ENCODE peak calls at places on chromosome 17, in six cellular contexts. N is transverse colon; V is stomach; P is cardiac muscle cell; X is left ventricle myocardium inferior; K is CD4-positive, alpha-beta memory T cell. R is an unnamed sample. For H3K4me1, the result is how much of the 10 kb centered on the place peaks cover.

GRCh38 chr17:79038545-79039135 is 14.7 kb downstream of the C1QTNF1 start:
- DNase-seq in N (no peak), V (no peak), P (peak), X (no peak), K (no peak), R (no peak)

GRCh38 chr17:66506641-66507040 is 204.2 kb downstream of the PRKCA start:
- DNase-seq in N (no peak), V (no peak), P (no peak), X (no peak), K (no peak), R (no peak)

GRCh38 chr17:19533718-19534561 is at the start of gene SLC47A1:
- DNase-seq in N (peak), V (no peak), P (peak), X (peak), K (no peak), R (no peak)

GRCh38 chr17:21278304-21279197 is 6.0 kb upstream of the MAP2K3 start:
- DNase-seq in N (peak), V (peak), P (peak), X (peak), K (peak), R (peak)

GRCh38 chr17:77049440-77049839 is 91.3 kb upstream of the SEC14L1 start:
- DNase-seq in N (no peak), V (no peak), P (no peak), X (no peak), K (no peak), R (no peak)

GRCh38 chr17:67629963-67630320 is 87.8 kb upstream of the NOL11 start:
- DNase-seq in N (no peak), V (no peak), P (peak), X (no peak), K (no peak), R (no peak)

GRCh38 chr17:78736526-78737079 is 45.5 kb downstream of the CYTH1 start:
- DNase-seq in N (peak), V (peak), P (no peak), X (peak), K (peak), R (peak)

GRCh38 chr17:57862990-57863667 is 13.3 kb upstream of the MRPS23 start:
- DNase-seq in N (no peak), V (no peak), P (no peak), X (no peak), K (no peak), R (no peak)

GRCh38 chr17:38598536-38598935 is 7.2 kb downstream of the SRCIN1 start:
- DNase-seq in N (peak), V (peak), P (peak), X (no peak), K (no peak), R (peak)

GRCh38 chr17:80069886-80070177 is 31.5 kb upstream of the GAA start:
- DNase-seq in N (no peak), V (no peak), P (peak), X (no peak), K (no peak), R (no peak)

GRCh38 chr17:75832652-75833400 is 11.4 kb downstream of the UNC13D start:
- DNase-seq in N (no peak), V (no peak), P (no peak), X (no peak), K (peak), R (no peak)

GRCh38 chr17:45384047-45384799 is 48.4 kb downstream of the ARHGAP27 start:
- DNase-seq in N (no peak), V (no peak), P (peak), X (no peak), K (no peak), R (no peak)

GRCh38 chr17:50560185-50560824 is at the start of gene CACNA1G:
- DNase-seq in N (peak), V (peak), P (peak), X (peak), K (peak), R (peak)

GRCh38 chr17:7419833-7420610 is at the start of gene SPEM1:
- DNase-seq in N (no peak), V (no peak), P (no peak), X (no peak), K (no peak), R (no peak)

GRCh38 chr17:56171186-56171959 is 18.1 kb downstream of the ANKFN1 start:
- DNase-seq in N (no peak), V (no peak), P (no peak), X (no peak), K (no peak), R (no peak)

GRCh38 chr17:7225711-7226331 is 6.1 kb downstream of the ACADVL start:
- DNase-seq in N (no peak), V (no peak), P (no peak), X (no peak), K (peak), R (no peak)

GRCh38 chr17:81042606-81043005 is 7.7 kb downstream of the BAIAP2 start:
- DNase-seq in N (no peak), V (no peak), P (no peak), X (no peak), K (no peak), R (no peak)

GRCh38 chr17:19645608-19646250 is 2.8 kb upstream of the ALDH3A2 start:
- DNase-seq in N (peak), V (no peak), P (peak), X (no peak), K (peak), R (peak)

GRCh38 chr17:46826116-46826515 is 7.6 kb upstream of the WNT3 start:
- DNase-seq in N (no peak), V (no peak), P (no peak), X (no peak), K (no peak), R (no peak)

GRCh38 chr17:75872434-75873351 is 5.7 kb downstream of the TRIM47 start:
- DNase-seq in N (peak), V (peak), P (peak), X (peak), K (peak), R (peak)

GRCh38 chr17:71213936-71214335 is 906.9 kb upstream of the SOX9 start:
- DNase-seq in N (no peak), V (no peak), P (no peak), X (no peak), K (no peak), R (no peak)

GRCh38 chr17:73387746-73388577 is 76.2 kb upstream of the CDC42EP4 start:
- DNase-seq in N (no peak), V (no peak), P (no peak), X (no peak), K (no peak), R (no peak)

GRCh38 chr17:14302421-14303099 is 1.7 kb downstream of the HS3ST3B1 start:
- DNase-seq in N (peak), V (peak), P (peak), X (peak), K (peak), R (peak)

GRCh38 chr17:73650147-73650546 is 5.9 kb upstream of the SDK2 start:
- DNase-seq in N (peak), V (no peak), P (peak), X (no peak), K (no peak), R (no peak)

GRCh38 chr17:6677946-6678345 is 26.4 kb downstream of the C17orf100 start:
- DNase-seq in N (no peak), V (no peak), P (no peak), X (no peak), K (no peak), R (no peak)

GRCh38 chr17:75853410-75853809 is 1.7 kb downstream of the WBP2 start:
- DNase-seq in N (no peak), V (no peak), P (no peak), X (no peak), K (no peak), R (no peak)

GRCh38 chr17:27860971-27861669 is 32.0 kb downstream of the LYRM9 start:
- DNase-seq in N (no peak), V (no peak), P (no peak), X (no peak), K (no peak), R (peak)

GRCh38 chr17:78819402-78819801 is 21.2 kb downstream of the USP36 start:
- DNase-seq in N (no peak), V (no peak), P (no peak), X (no peak), K (peak), R (no peak)

GRCh38 chr17:77124192-77124908 is 16.4 kb upstream of the SEC14L1 start:
- DNase-seq in N (no peak), V (peak), P (peak), X (peak), K (no peak), R (peak)

GRCh38 chr17:11240841-11241610 is at the start of gene SHISA6:
- DNase-seq in N (no peak), V (no peak), P (no peak), X (no peak), K (no peak), R (no peak)

GRCh38 chr17:72691017-72691416 is 401.5 kb downstream of the SLC39A11 start:
- DNase-seq in N (no peak), V (no peak), P (no peak), X (no peak), K (no peak), R (no peak)

GRCh38 chr17:48031966-48032365 is 5.6 kb downstream of the COPZ2 start:
- DNase-seq in N (no peak), V (no peak), P (no peak), X (no peak), K (no peak), R (no peak)

GRCh38 chr17:6435051-6435450 is at the start of gene AIPL1:
- DNase-seq in N (no peak), V (no peak), P (no peak), X (no peak), K (no peak), R (no peak)

GRCh38 chr17:81794509-81794908 is 9.4 kb upstream of the GCGR start:
- DNase-seq in N (peak), V (peak), P (peak), X (no peak), K (no peak), R (peak)

GRCh38 chr17:69480197-69480596 is 65.7 kb downstream of the MAP2K6 start:
- DNase-seq in N (no peak), V (no peak), P (no peak), X (no peak), K (no peak), R (no peak)

GRCh38 chr17:38742431-38743308 is 5.5 kb downstream of the PCGF2 start:
- DNase-seq in N (peak), V (no peak), P (peak), X (no peak), K (no peak), R (peak)

GRCh38 chr17:32927724-32928526 is at the start of gene TMEM98:
- DNase-seq in N (peak), V (peak), P (peak), X (peak), K (no peak), R (peak)

DNA sequence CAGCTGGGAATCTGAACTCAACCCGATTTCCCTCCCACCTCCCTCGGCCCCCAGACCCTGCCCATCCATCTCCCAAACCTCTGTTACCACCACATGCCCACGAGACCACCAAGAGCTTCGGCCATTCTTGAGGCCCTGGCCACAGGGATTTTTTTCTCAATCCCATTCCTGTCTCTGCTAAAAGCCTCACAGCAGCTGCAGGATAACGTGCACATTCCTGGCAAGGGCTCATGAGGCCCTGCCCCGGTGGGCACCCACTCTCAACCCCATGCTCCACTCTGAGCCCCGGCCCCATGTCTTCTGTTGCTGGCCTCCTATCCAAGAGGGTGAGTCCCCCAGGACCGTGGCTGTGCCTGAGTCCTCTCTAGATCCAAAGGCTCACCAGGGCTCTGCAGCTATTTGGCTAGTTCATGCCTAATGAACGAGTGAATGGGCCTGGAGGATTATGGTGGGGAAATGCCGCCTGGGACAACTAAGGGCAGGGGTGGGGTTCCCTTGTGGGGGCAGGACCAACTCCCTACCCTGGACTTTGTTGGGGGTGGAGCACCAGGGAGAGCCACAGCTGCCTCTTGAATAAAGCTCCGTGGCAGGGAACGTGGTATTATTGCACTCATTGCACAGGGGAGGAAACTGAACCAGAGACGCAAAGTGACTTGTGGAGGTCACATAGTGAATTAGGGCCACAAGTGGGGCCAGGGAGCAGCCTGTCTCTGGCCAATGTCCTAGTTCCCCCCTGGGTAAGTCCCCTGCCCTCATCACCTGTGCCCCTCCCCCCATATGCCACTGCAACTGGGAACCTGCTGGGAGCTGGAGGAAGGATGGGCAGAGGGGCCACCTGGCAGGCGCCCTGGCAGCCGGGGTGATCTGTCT is 113.8 kb upstream of the SMURF2 start:
- DNase-seq in N (no peak), V (no peak), P (no peak), X (no peak), K (no peak), R (peak)
- H3K4me1 ChIP-seq in N (half or more), V (half or more), P (under half), X (half or more), K (under half), R (under half)

GRCh38 chr17:15448580-15448956 is 18.9 kb downstream of the CDRT4 start:
- DNase-seq in N (no peak), V (no peak), P (no peak), X (no peak), K (no peak), R (no peak)
- H3K27ac ChIP-seq in N (no peak), V (peak), P (no peak), X (peak), K (no peak), R (peak)

GRCh38 chr17:74749262-74750038 is 1.0 kb downstream of the NHERF1 start:
- DNase-seq in N (peak), V (no peak), P (no peak), X (no peak), K (peak), R (peak)
- H3K4me1 ChIP-seq in N (half or more), V (half or more), P (under half), X (half or more), K (half or more), R (under half)

DNA sequence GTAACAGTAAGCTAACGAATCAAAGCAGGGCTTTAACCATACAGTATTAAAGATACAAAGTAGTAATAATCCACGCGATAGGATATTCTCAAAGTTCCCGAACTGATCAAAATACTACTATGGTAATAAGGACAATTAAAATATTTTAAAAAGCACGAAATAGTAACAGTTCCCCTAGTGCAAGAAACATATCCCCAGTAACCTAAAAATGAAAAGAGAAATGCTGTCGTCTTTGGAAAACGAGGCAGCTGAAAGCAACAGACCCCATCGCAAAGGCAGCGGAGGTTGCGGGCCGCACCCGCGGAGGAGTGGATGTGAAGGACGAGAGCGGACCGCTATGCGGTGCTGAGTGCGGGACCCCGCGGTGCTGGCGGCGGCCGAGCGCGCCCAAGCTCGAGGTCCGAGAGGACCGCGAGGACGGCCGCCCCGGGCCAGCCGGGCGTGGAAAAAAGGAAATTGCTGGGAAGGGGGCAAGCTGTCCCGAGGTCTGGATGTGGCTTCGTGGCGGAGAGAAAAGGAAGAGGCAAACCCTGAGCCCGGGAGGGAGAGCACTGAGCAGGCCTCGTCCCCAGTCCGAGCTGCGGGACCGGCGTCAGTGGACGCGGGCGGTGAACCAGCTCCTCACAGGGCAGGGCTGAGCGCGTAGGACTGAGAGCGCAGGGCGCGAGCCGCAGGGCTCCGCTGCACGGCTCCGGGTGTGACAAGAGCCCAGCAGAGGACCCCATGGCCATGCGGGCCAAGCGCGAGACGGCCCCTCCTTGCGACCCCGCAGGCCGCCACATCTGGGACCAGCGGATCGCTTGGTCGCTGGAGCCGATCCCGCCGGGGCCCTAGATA is 2.1 kb downstream of the TBX4 start:
- DNase-seq in N (no peak), V (no peak), P (no peak), X (no peak), K (no peak), R (no peak)
- H3K27ac ChIP-seq in N (no peak), V (no peak), P (no peak), X (no peak), K (no peak), R (no peak)

GRCh38 chr17:40348562-40349476 is 15.7 kb downstream of the GJD3 start:
- DNase-seq in N (peak), V (peak), P (no peak), X (peak), K (no peak), R (no peak)
- H3K4me1 ChIP-seq in N (half or more), V (half or more), P (half or more), X (half or more), K (under half), R (under half)

GRCh38 chr17:1149869-1150268 is 29.9 kb downstream of the ABR start:
- DNase-seq in N (no peak), V (no peak), P (no peak), X (no peak), K (no peak), R (no peak)
- H3K27ac ChIP-seq in N (no peak), V (no peak), P (peak), X (peak), K (no peak), R (no peak)

R was measured in small intestine.